ENCODE peak calls at places on chromosomes 4 and X, in four cellular contexts. Z, K, J and V are unnamed samples.

GRCh38 chrX:124931241-124931640 is 388.4 kb upstream of the TEX13C start:
- DNase-seq in K (peak; percentile 1), Z (no peak), J (no peak), V (no peak)

GRCh38 chr4:3766207-3766790 is at the start of gene ADRA2C:
- DNase-seq in K (peak; percentile 51), Z (no peak), J (peak; percentile 59), V (peak; percentile 79)

GRCh38 chrX:21985332-21985777 is 44.8 kb downstream of the SMS start:
- DNase-seq in Z (peak; percentile 82), K (peak; percentile 72), J (peak; percentile 76), V (peak; percentile 78)

GRCh38 chrX:7242613-7243012 is 94.7 kb upstream of the PUDP start:
- DNase-seq in K (no peak), J (no peak), Z (no peak), V (no peak)

GRCh38 chr4:95835672-95836071 is 4.2 kb upstream of the PDHA2 start:
- DNase-seq in Z (peak; percentile 23), K (peak; percentile 73), J (no peak), V (peak; percentile 68)

GRCh38 chrX:117517994-117518393 is 598.6 kb downstream of the KLHL13 start:
- DNase-seq in K (no peak), J (no peak), Z (no peak), V (no peak)

GRCh38 chrX:150456466-150456865 is 93.3 kb downstream of the MAMLD1 start:
- DNase-seq in Z (peak; percentile 2), K (no peak), J (no peak), V (no peak)

GRCh38 chr4:89382439-89382838 is 74.8 kb upstream of the GPRIN3 start:
- DNase-seq in K (no peak), Z (no peak), J (no peak), V (no peak)

GRCh38 chrX:10134921-10135320 is 21.9 kb upstream of the CLCN4 start:
- DNase-seq in Z (no peak), J (no peak), K (no peak), V (no peak)

GRCh38 chr4:138992676-138993075 is 22.9 kb upstream of the NOCT start:
- DNase-seq in K (no peak), J (no peak), Z (no peak), V (no peak)

GRCh38 chr4:138996090-138996489 is 19.5 kb upstream of the NOCT start:
- DNase-seq in J (no peak), K (no peak), Z (no peak), V (no peak)
- TF ChIP-seq EZH2phosphoT487 in J (no peak), K (no peak), Z (no peak), V (no peak)

GRCh38 chr4:74042681-74043080 is 4.2 kb upstream of the CXCL3 start:
- DNase-seq in J (no peak), Z (peak; percentile 49), K (peak; percentile 35), V (peak; percentile 54)

GRCh38 chr4:74039065-74039763 is 725 bp upstream of the CXCL3 start:
- DNase-seq in Z (peak; percentile 36), K (no peak), J (peak; percentile 45), V (no peak)

GRCh38 chr4:74041418-74041817 is 2.9 kb upstream of the CXCL3 start:
- DNase-seq in J (no peak), K (no peak), Z (no peak), V (no peak)

GRCh38 chr4:74037076-74037475 is 1.4 kb downstream of the CXCL3 start:
- DNase-seq in J (no peak), Z (peak; percentile 40), K (peak; percentile 28), V (no peak)

DNA sequence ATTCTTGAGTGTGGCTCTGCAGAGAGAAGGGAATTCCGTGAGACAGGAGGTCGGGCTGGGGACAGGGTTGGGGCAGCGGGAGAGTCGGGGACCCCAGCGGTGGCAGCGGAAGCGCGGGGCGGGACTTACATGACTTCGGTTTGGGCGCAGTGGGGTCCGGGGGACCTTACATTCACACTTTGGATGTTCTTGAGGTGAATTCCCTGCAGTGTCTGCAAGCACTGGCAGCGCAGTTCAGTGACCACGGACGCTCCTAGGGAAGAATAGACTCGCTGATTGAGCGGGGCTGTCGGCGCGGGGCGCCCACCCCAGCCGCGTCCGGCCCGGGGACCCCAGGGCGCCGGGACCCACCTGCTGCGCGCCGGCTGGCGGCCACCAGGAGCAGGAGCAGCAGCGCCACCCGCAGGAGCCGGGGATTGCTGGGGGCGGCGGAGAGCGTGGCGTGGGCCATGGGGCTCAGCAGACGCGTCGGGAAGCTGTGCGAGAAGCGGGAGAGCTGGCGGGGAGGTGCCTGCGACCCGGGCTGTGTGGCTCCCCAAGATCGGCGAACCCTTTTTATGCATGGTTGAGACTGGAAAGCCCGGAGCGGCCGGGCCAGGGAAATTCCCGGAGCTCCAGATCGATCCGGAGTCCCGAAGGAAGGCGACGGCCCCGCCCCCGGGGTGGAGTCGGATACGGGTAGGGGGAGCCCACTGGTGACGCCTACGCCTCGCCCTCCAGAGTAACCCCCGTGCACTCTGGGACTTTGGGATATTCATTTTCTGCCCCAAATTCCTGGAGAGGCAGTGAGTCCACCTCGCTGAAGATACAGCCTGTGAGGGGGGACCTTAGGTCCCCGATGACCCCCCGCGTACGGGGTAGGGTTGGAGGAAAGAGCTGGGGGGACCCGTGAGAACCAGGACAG is at the start of gene CXCL3:
- DNase-seq in J (peak; percentile 69), K (peak; percentile 87), Z (peak; percentile 78), V (peak; percentile 83)
- TF ChIP-seq EZH2 in J (no peak), K (no peak), Z (no peak), V (no peak)

GRCh38 chrX:132227383-132228112 is 8.3 kb upstream of the RAP2C start:
- DNase-seq in Z (no peak), K (no peak), J (peak; percentile 49), V (no peak)
- TF ChIP-seq EZH2phosphoT487 in Z (no peak), K (no peak), J (no peak), V (no peak)

GRCh38 chr4:87975466-87975865 is at the start of gene SPP1:
- DNase-seq in J (peak; percentile 35), Z (no peak), K (peak; percentile 87), V (peak; percentile 13)
- TF ChIP-seq EZH2 in J (peak; percentile 12), Z (no peak), K (no peak), V (no peak)

GRCh38 chrX:130725519-130725918 is 177.5 kb downstream of the ENOX2 start:
- DNase-seq in J (peak; percentile 40), K (no peak), Z (peak; percentile 73), V (no peak)

GRCh38 chrX:130728208-130728607 is 174.8 kb downstream of the ENOX2 start:
- DNase-seq in Z (peak; percentile 59), J (peak; percentile 81), K (no peak), V (no peak)

DNA sequence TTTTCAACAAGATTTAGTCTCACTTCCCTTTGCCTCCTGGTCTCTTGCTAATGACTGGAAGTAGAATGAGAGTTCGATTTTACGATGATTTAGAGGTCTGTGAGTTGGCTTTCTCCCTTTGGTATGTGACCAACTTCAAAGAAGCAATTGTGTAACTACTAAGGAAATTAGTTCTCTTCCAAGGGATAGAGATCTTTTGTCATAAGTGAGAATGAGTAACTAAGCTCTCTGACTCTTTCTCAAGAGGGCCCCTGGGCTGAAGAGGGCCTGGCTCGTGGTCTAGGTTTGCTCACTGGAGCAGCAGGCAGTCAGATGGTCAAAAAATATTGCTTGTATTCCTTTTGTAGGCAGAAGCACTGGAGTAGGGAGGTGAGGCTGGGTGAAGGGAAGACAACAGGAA is 176.3 kb downstream of the ENOX2 start:
- DNase-seq in Z (peak; percentile 39), K (no peak), J (peak; percentile 85), V (no peak)
- TF ChIP-seq EZH2phosphoT487 in Z (no peak), K (no peak), J (no peak), V (no peak)